ENCODE peak calls at places on chromosomes 7 and 10, in eight cellular contexts. One of them, this sample, is unnamed.
A peak's percentile ranks its signal among the peaks of the same experiment; 100 is the strongest.

GRCh38 chr10:86657396-86658011 is 3.2 kb downstream of the OPN4 start:
- DNase-seq in cardiac fibroblast: peak; percentile 57
- DNase-seq in colonic mucosa: no peak
- DNase-seq in Peyer's patch: peak; percentile 35
- DNase-seq in neuronal stem cell: no peak
- DNase-seq in A673: no peak
- DNase-seq in OCI-LY7: no peak
- DNase-seq in astrocyte: no peak
- DNase-seq in this sample: no peak

GRCh38 chr7:51141451-51141971 is 175.1 kb downstream of the COBL start:
- DNase-seq in cardiac fibroblast: peak; percentile 69
- DNase-seq in colonic mucosa: no peak
- DNase-seq in Peyer's patch: no peak
- DNase-seq in neuronal stem cell: peak; percentile 26
- DNase-seq in A673: no peak
- DNase-seq in OCI-LY7: peak; percentile 7
- DNase-seq in astrocyte: no peak
- DNase-seq in this sample: no peak

GRCh38 chr10:110326351-110327032 is 21.8 kb upstream of the SMNDC1 start:
- DNase-seq in cardiac fibroblast: peak; percentile 90
- DNase-seq in colonic mucosa: no peak
- DNase-seq in Peyer's patch: no peak
- DNase-seq in neuronal stem cell: no peak
- DNase-seq in A673: no peak
- DNase-seq in OCI-LY7: no peak
- DNase-seq in astrocyte: peak; percentile 94
- DNase-seq in this sample: peak; percentile 82

GRCh38 chr10:105971460-105971859 is 1193.0 kb downstream of the SORCS1 start:
- DNase-seq in cardiac fibroblast: no peak
- DNase-seq in colonic mucosa: no peak
- DNase-seq in Peyer's patch: no peak
- DNase-seq in neuronal stem cell: no peak
- DNase-seq in A673: no peak
- DNase-seq in OCI-LY7: no peak
- DNase-seq in astrocyte: no peak
- DNase-seq in this sample: no peak

GRCh38 chr10:78543749-78544446 is 510.2 kb downstream of the RPS24 start:
- DNase-seq in cardiac fibroblast: peak; percentile 51
- DNase-seq in colonic mucosa: peak; percentile 56
- DNase-seq in Peyer's patch: no peak
- DNase-seq in neuronal stem cell: no peak
- DNase-seq in A673: no peak
- DNase-seq in OCI-LY7: no peak
- DNase-seq in astrocyte: peak; percentile 96
- DNase-seq in this sample: peak; percentile 86

GRCh38 chr10:102118867-102119266 is 1.3 kb downstream of the LDB1 start:
- DNase-seq in cardiac fibroblast: peak; percentile 54
- DNase-seq in colonic mucosa: peak; percentile 70
- DNase-seq in Peyer's patch: peak; percentile 60
- DNase-seq in neuronal stem cell: no peak
- DNase-seq in A673: peak; percentile 78
- DNase-seq in OCI-LY7: peak; percentile 70
- DNase-seq in astrocyte: no peak
- DNase-seq in this sample: no peak

GRCh38 chr7:64873517-64873916 is 29.6 kb upstream of the ZNF273 start:
- DNase-seq in cardiac fibroblast: no peak
- DNase-seq in colonic mucosa: peak; percentile 3
- DNase-seq in Peyer's patch: no peak
- DNase-seq in neuronal stem cell: no peak
- DNase-seq in A673: no peak
- DNase-seq in OCI-LY7: no peak
- DNase-seq in astrocyte: no peak
- DNase-seq in this sample: no peak

GRCh38 chr10:45602082-45602730 is 70.4 kb downstream of the ZFAND4 start:
- DNase-seq in cardiac fibroblast: peak; percentile 56
- DNase-seq in colonic mucosa: no peak
- DNase-seq in Peyer's patch: no peak
- DNase-seq in neuronal stem cell: no peak
- DNase-seq in A673: no peak
- DNase-seq in OCI-LY7: no peak
- DNase-seq in astrocyte: peak; percentile 55
- DNase-seq in this sample: peak; percentile 27

GRCh38 chr7:131554880-131555516 is 1.4 kb downstream of the PODXL start:
- DNase-seq in cardiac fibroblast: no peak
- DNase-seq in colonic mucosa: no peak
- DNase-seq in Peyer's patch: no peak
- DNase-seq in neuronal stem cell: no peak
- DNase-seq in A673: no peak
- DNase-seq in OCI-LY7: peak; percentile 30
- DNase-seq in astrocyte: no peak
- DNase-seq in this sample: no peak

GRCh38 chr10:49309691-49310371 is 10.9 kb downstream of the C10orf71 start:
- DNase-seq in cardiac fibroblast: no peak
- DNase-seq in colonic mucosa: no peak
- DNase-seq in Peyer's patch: no peak
- DNase-seq in neuronal stem cell: no peak
- DNase-seq in A673: no peak
- DNase-seq in OCI-LY7: peak; percentile 44
- DNase-seq in astrocyte: no peak
- DNase-seq in this sample: no peak

GRCh38 chr7:22569586-22570321 is 69.8 kb upstream of the STEAP1B start:
- DNase-seq in cardiac fibroblast: peak; percentile 90
- DNase-seq in colonic mucosa: no peak
- DNase-seq in Peyer's patch: no peak
- DNase-seq in neuronal stem cell: no peak
- DNase-seq in A673: peak; percentile 49
- DNase-seq in OCI-LY7: no peak
- DNase-seq in astrocyte: peak; percentile 85
- DNase-seq in this sample: no peak
- H3K4me3 ChIP-seq in cardiac fibroblast: no peak overlapping the region
- H3K4me3 ChIP-seq in colonic mucosa: no peak overlapping the region
- H3K4me3 ChIP-seq in Peyer's patch: no peak overlapping the region
- H3K4me3 ChIP-seq in neuronal stem cell: no peak overlapping the region
- H3K4me3 ChIP-seq in A673: no peak overlapping the region
- H3K4me3 ChIP-seq in OCI-LY7: no peak overlapping the region
- H3K4me3 ChIP-seq in astrocyte: no peak overlapping the region
- H3K4me3 ChIP-seq in this sample: no peak overlapping the region

GRCh38 chr10:6071181-6072175 is 9.3 kb upstream of the IL2RA start:
- DNase-seq in cardiac fibroblast: no peak
- DNase-seq in colonic mucosa: no peak
- DNase-seq in Peyer's patch: no peak
- DNase-seq in neuronal stem cell: no peak
- DNase-seq in A673: no peak
- DNase-seq in OCI-LY7: peak; percentile 70
- DNase-seq in astrocyte: no peak
- DNase-seq in this sample: no peak

GRCh38 chr10:6074489-6075301 is 12.5 kb upstream of the IL2RA start:
- DNase-seq in cardiac fibroblast: no peak
- DNase-seq in colonic mucosa: no peak
- DNase-seq in Peyer's patch: no peak
- DNase-seq in neuronal stem cell: no peak
- DNase-seq in A673: no peak
- DNase-seq in OCI-LY7: no peak
- DNase-seq in astrocyte: peak; percentile 94
- DNase-seq in this sample: no peak

GRCh38 chr10:6070647-6071046 is 8.5 kb upstream of the IL2RA start:
- DNase-seq in cardiac fibroblast: no peak
- DNase-seq in colonic mucosa: no peak
- DNase-seq in Peyer's patch: no peak
- DNase-seq in neuronal stem cell: no peak
- DNase-seq in A673: no peak
- DNase-seq in OCI-LY7: no peak
- DNase-seq in astrocyte: peak; percentile 22
- DNase-seq in this sample: no peak

GRCh38 chr10:6069101-6069931 is 7.1 kb upstream of the IL2RA start:
- DNase-seq in cardiac fibroblast: no peak
- DNase-seq in colonic mucosa: no peak
- DNase-seq in Peyer's patch: no peak
- DNase-seq in neuronal stem cell: no peak
- DNase-seq in A673: no peak
- DNase-seq in OCI-LY7: peak; percentile 92
- DNase-seq in astrocyte: peak; percentile 23
- DNase-seq in this sample: no peak

DNA sequence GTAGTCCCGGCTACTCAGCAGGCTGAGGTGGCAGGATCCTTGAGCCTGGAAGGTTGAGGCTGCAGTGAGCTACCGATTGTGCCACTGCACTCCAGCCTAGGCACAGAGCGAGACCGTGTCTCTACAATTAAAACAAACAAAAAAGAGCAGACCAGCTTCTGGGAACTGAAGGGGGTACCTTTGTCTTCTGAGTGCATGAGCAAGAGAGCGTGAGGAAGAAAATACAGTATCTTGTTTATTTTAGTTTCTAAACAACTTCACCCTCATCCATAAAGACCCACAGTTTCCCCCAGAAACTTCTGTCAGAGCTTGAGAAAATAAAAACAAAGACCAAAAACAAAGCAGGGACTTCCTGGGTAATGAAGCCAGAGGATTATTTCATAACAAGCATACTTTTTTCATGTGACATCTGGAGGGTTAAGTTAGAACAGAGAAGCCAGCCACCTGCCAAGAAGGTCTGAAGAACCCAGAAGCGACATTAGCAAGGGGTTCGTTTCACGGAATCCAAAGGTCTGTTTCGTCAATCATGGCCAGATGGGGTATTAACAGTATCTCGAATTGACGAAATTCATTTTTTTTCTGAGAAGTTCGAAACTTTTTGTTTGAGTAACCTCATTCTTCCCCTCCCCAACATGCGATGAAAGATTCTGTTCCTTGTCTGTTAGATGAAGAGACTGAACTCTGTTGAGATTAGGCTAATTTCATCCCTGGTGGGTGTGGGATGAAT is 10.2 kb upstream of the IL2RA start:
- DNase-seq in cardiac fibroblast: no peak
- DNase-seq in colonic mucosa: no peak
- DNase-seq in Peyer's patch: no peak
- DNase-seq in neuronal stem cell: no peak
- DNase-seq in A673: no peak
- DNase-seq in OCI-LY7: peak; percentile 80
- DNase-seq in astrocyte: no peak
- DNase-seq in this sample: no peak
- H3K4me3 ChIP-seq in cardiac fibroblast: no peak overlapping the region
- H3K4me3 ChIP-seq in colonic mucosa: no peak overlapping the region
- H3K4me3 ChIP-seq in Peyer's patch: no peak overlapping the region
- H3K4me3 ChIP-seq in neuronal stem cell: no peak overlapping the region
- H3K4me3 ChIP-seq in A673: no peak overlapping the region
- H3K4me3 ChIP-seq in OCI-LY7: peak overlapping the region; percentile 23
- H3K4me3 ChIP-seq in astrocyte: no peak overlapping the region
- H3K4me3 ChIP-seq in this sample: no peak overlapping the region

DNA sequence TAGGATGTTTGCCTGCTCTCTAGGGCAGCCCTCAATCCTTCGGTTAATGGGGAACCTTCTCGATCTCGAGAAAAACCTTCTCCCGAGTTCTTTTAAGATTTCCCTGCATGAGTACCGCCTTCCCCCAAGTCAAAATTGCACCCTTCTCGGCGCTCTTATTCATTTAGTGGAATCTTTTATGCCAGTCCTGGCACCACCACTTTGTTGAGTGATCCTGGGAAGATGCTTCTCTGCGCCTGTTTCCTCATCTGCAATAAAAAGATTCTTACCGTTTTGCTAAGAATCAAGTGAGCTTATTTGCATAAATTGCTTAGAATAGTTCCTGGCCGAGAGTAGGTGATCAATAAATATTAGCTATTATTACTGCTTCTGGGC is 697 bp downstream of the ARPC1A start:
- DNase-seq in cardiac fibroblast: no peak
- DNase-seq in colonic mucosa: no peak
- DNase-seq in Peyer's patch: no peak
- DNase-seq in neuronal stem cell: no peak
- DNase-seq in A673: no peak
- DNase-seq in OCI-LY7: peak; percentile 11
- DNase-seq in astrocyte: no peak
- DNase-seq in this sample: no peak
- H3K4me3 ChIP-seq in cardiac fibroblast: peak overlapping the region; percentile 96
- H3K4me3 ChIP-seq in colonic mucosa: peak overlapping the region; percentile 100
- H3K4me3 ChIP-seq in Peyer's patch: peak overlapping the region; percentile 95
- H3K4me3 ChIP-seq in neuronal stem cell: peak overlapping the region; percentile 84
- H3K4me3 ChIP-seq in A673: peak overlapping the region; percentile 77
- H3K4me3 ChIP-seq in OCI-LY7: peak overlapping the region; percentile 87
- H3K4me3 ChIP-seq in astrocyte: peak overlapping the region; percentile 94
- H3K4me3 ChIP-seq in this sample: peak overlapping the region; percentile 98

DNA sequence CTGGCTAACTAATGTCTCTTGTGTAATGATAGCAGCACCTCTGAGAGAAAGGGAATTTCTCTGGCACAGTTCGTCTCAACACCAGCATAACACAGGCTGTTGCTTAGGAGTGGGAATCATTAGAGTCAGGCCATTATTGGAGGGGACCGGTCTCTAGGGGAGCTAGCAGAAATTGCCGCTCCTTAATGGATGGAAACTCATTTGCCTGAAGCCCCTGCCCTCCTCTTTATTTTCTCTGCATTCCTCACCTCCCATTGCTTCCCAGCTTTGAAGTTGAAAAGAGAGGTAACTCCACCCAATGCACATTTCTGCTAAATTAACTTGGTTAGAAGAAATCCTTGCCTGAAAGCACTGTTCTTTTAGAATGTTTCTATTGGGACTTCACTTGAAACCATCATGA is 11.9 kb downstream of the LRRC4 start:
- DNase-seq in cardiac fibroblast: no peak
- DNase-seq in colonic mucosa: no peak
- DNase-seq in Peyer's patch: no peak
- DNase-seq in neuronal stem cell: no peak
- DNase-seq in A673: no peak
- DNase-seq in OCI-LY7: no peak
- DNase-seq in astrocyte: no peak
- DNase-seq in this sample: no peak
- H3K4me3 ChIP-seq in cardiac fibroblast: no peak overlapping the region
- H3K4me3 ChIP-seq in colonic mucosa: no peak overlapping the region
- H3K4me3 ChIP-seq in Peyer's patch: no peak overlapping the region
- H3K4me3 ChIP-seq in neuronal stem cell: no peak overlapping the region
- H3K4me3 ChIP-seq in A673: no peak overlapping the region
- H3K4me3 ChIP-seq in OCI-LY7: no peak overlapping the region
- H3K4me3 ChIP-seq in astrocyte: no peak overlapping the region
- H3K4me3 ChIP-seq in this sample: no peak overlapping the region

GRCh38 chr7:14720792-14721191 is 181.8 kb downstream of the DGKB start:
- DNase-seq in cardiac fibroblast: no peak
- DNase-seq in colonic mucosa: no peak
- DNase-seq in Peyer's patch: no peak
- DNase-seq in neuronal stem cell: no peak
- DNase-seq in A673: no peak
- DNase-seq in OCI-LY7: no peak
- DNase-seq in astrocyte: no peak
- DNase-seq in this sample: peak; percentile 21
- H3K4me3 ChIP-seq in cardiac fibroblast: no peak overlapping the region
- H3K4me3 ChIP-seq in colonic mucosa: no peak overlapping the region
- H3K4me3 ChIP-seq in Peyer's patch: no peak overlapping the region
- H3K4me3 ChIP-seq in neuronal stem cell: no peak overlapping the region
- H3K4me3 ChIP-seq in A673: no peak overlapping the region
- H3K4me3 ChIP-seq in OCI-LY7: no peak overlapping the region
- H3K4me3 ChIP-seq in astrocyte: no peak overlapping the region
- H3K4me3 ChIP-seq in this sample: no peak overlapping the region

This sample was measured in skeletal muscle cell.